ENCODE peak calls at places on chromosomes 3 and 15, in eight cellular contexts. M is heart left ventricle, X is brain microvascular endothelial cell, P is body of pancreas, S is GM12865, R is Peyer's patch, V is stomach, D is PC-9. Y is an unnamed sample.

GRCh38 chr15:28185148-28185895 is 86.2 kb upstream of the OCA2 start:
- DNase-seq in M (peak), X (no peak), P (no peak), S (no peak), R (no peak), V (no peak), D (no peak), Y (no peak)

GRCh38 chr3:126543457-126544090 is 15.2 kb downstream of the C3orf22 start:
- DNase-seq in M (peak), X (no peak), P (no peak), S (no peak), R (peak), V (peak), D (no peak), Y (no peak)

GRCh38 chr15:44370830-44371229 is 56.6 kb upstream of the CTDSPL2 start:
- DNase-seq in M (no peak), X (no peak), P (no peak), S (peak), R (no peak), V (no peak), D (no peak), Y (no peak)

GRCh38 chr15:59200560-59200959 is 6.1 kb upstream of the LDHAL6B start:
- DNase-seq in M (no peak), X (no peak), P (no peak), S (no peak), R (no peak), V (no peak), D (peak), Y (no peak)

GRCh38 chr3:160956785-160957184 is 148.4 kb downstream of the B3GALNT1 start:
- DNase-seq in M (no peak), X (peak), P (no peak), S (peak), R (no peak), V (no peak), D (no peak), Y (peak)

GRCh38 chr15:56045068-56045748 is 51.8 kb upstream of the NEDD4 start:
- DNase-seq in M (no peak), X (no peak), P (no peak), S (no peak), R (no peak), V (no peak), D (peak), Y (no peak)

GRCh38 chr3:174540536-174540935 is 318.6 kb upstream of the NAALADL2 start:
- DNase-seq in M (no peak), X (no peak), P (no peak), S (no peak), R (no peak), V (no peak), D (no peak), Y (no peak)

GRCh38 chr3:146308222-146308621 is 57.3 kb upstream of the PLSCR4 start:
- DNase-seq in M (no peak), X (peak), P (no peak), S (no peak), R (no peak), V (no peak), D (no peak), Y (peak)

GRCh38 chr15:80174017-80174746 is 21.4 kb downstream of the FAH start:
- DNase-seq in M (no peak), X (peak), P (no peak), S (no peak), R (no peak), V (no peak), D (no peak), Y (peak)

GRCh38 chr3:163490119-163490518 is 1588.2 kb downstream of the SI start:
- DNase-seq in M (no peak), X (peak), P (peak), S (peak), R (peak), V (peak), D (peak), Y (peak)

GRCh38 chr15:101795455-101795854 is 7.9 kb upstream of the OR4F6 start:
- DNase-seq in M (no peak), X (peak), P (no peak), S (no peak), R (no peak), V (no peak), D (no peak), Y (peak)

GRCh38 chr3:189458536-189458935 is 172.7 kb upstream of the TP63 start:
- DNase-seq in M (peak), X (peak), P (peak), S (no peak), R (no peak), V (peak), D (peak), Y (peak)

GRCh38 chr3:10600159-10601125 is 95.1 kb upstream of the ATP2B2 start:
- DNase-seq in M (no peak), X (no peak), P (no peak), S (no peak), R (no peak), V (no peak), D (no peak), Y (no peak)

GRCh38 chr15:70559223-70559823 is 204.0 kb downstream of the UACA start:
- DNase-seq in M (peak), X (peak), P (peak), S (peak), R (no peak), V (peak), D (no peak), Y (peak)

GRCh38 chr3:117842086-117842485 is 1132.5 kb downstream of the TUSC7 start:
- DNase-seq in M (no peak), X (no peak), P (no peak), S (no peak), R (no peak), V (no peak), D (no peak), Y (no peak)

GRCh38 chr3:121989943-121990342 is 32.1 kb downstream of the ILDR1 start:
- DNase-seq in M (no peak), X (no peak), P (peak), S (no peak), R (no peak), V (no peak), D (no peak), Y (no peak)

GRCh38 chr3:167898091-167898490 is 162.6 kb downstream of the SERPINI1 start:
- DNase-seq in M (no peak), X (no peak), P (no peak), S (no peak), R (no peak), V (no peak), D (no peak), Y (no peak)

GRCh38 chr3:167892204-167892603 is 156.7 kb downstream of the SERPINI1 start:
- DNase-seq in M (no peak), X (no peak), P (no peak), S (no peak), R (no peak), V (no peak), D (no peak), Y (no peak)

GRCh38 chr3:167895684-167896083 is 160.2 kb downstream of the SERPINI1 start:
- DNase-seq in M (no peak), X (no peak), P (no peak), S (no peak), R (no peak), V (no peak), D (no peak), Y (no peak)

GRCh38 chr3:167899090-167899489 is 163.6 kb downstream of the SERPINI1 start:
- DNase-seq in M (no peak), X (no peak), P (no peak), S (no peak), R (no peak), V (no peak), D (no peak), Y (no peak)

GRCh38 chr3:167895178-167895577 is 159.7 kb downstream of the SERPINI1 start:
- DNase-seq in M (no peak), X (no peak), P (no peak), S (no peak), R (no peak), V (no peak), D (no peak), Y (no peak)
- H3K4me3 ChIP-seq in M (no peak), X (no peak), P (no peak), S (no peak), R (no peak), V (no peak), D (no peak), Y (no peak)

GRCh38 chr15:65824031-65824743 is 32.1 kb upstream of the DENND4A start:
- DNase-seq in M (peak), X (peak), P (peak), S (peak), R (no peak), V (peak), D (peak), Y (peak)
- TF ChIP-seq CTCF in M (peak), X (peak), P (peak), S (peak), R (peak), V (no peak), D (peak), Y (peak)

DNA sequence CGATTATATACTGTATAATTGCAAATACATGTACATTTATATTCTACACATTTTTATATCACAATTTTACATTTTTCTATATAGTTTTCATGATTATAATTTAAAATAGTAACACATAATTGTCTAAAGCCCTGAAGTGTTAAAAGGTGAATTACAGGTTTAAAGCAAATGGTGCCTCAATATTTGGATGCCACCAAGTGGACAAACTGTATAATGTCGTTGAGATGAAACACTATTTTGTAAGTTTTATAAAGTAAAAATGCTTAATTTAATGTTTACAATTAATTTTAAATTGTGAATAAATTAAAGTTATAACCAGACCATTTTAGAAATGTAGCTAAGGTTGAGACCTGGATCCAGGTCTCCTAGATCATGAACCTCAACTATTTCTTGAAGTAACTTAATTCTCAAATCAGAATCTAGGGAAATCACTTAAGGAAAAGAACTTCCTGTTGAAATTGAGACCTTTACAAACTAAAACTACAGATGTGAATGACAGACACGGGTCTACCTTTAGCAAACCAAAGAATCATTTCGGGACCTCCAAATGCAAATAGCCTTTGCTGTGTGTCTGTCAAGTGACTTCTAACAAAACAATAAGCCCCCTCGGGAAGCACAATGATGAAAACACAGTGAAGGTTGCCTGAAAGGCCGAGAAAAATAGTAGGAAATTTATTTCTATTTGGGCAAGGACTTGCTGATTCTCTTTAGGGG is 37.8 kb downstream of the EHHADH start:
- DNase-seq in M (no peak), X (no peak), P (no peak), S (peak), R (no peak), V (no peak), D (no peak), Y (peak)
- H3K4me3 ChIP-seq in M (peak), X (peak), P (no peak), S (peak), R (no peak), V (peak), D (no peak), Y (peak)

DNA sequence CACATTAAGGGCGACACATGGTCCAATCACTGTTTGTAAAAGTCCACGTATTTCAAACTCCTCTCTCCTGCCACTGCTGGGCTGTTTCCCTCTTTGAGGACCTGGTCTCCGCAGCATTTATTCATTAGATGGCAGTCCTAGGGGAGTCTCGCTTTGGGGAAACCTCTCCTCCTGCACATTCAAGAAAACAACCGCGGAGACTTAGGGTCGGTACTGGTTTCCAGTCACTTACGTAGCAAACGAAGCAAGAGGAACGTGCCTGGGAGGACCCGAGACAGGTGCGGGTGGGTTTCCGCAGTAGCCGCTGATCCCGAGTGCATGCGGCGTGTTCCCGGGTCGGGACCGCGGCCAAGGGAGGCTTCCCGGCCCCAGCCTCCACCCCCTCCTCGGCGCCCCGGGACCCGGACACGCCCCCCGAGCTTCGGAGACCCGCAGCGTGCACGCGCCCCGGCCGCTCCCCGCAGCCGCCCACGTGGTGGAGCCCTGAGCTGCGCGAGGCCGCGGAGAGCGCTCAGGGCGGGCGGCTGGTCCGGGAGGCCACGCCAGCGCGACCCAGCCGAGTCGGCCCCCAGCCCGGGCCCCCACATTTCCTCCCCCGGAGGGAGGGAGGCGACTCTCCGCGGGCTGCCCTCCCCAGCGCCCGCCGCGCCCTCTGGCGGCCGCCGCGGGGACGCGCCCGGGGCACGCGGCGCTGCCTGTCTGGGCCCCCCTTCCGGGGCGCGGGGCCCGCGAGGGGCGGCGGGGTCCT is 1.1 kb upstream of the IGF1R start:
- DNase-seq in M (peak), X (peak), P (peak), S (peak), R (peak), V (peak), D (peak), Y (peak)
- TF ChIP-seq CTCF in M (peak), X (no peak), P (no peak), S (peak), R (peak), V (no peak), D (no peak), Y (peak)

GRCh38 chr3:88032245-88032644 is 26.6 kb downstream of the CGGBP1 start:
- DNase-seq in M (no peak), X (no peak), P (no peak), S (no peak), R (no peak), V (no peak), D (no peak), Y (no peak)

GRCh38 chr3:88033806-88034205 is 25.0 kb downstream of the CGGBP1 start:
- DNase-seq in M (no peak), X (no peak), P (no peak), S (no peak), R (no peak), V (no peak), D (no peak), Y (no peak)

GRCh38 chr3:88030200-88030599 is 28.6 kb downstream of the CGGBP1 start:
- DNase-seq in M (no peak), X (no peak), P (no peak), S (no peak), R (no peak), V (no peak), D (no peak), Y (peak)

GRCh38 chr3:88033088-88033487 is 25.7 kb downstream of the CGGBP1 start:
- DNase-seq in M (no peak), X (no peak), P (no peak), S (no peak), R (no peak), V (no peak), D (no peak), Y (no peak)

DNA sequence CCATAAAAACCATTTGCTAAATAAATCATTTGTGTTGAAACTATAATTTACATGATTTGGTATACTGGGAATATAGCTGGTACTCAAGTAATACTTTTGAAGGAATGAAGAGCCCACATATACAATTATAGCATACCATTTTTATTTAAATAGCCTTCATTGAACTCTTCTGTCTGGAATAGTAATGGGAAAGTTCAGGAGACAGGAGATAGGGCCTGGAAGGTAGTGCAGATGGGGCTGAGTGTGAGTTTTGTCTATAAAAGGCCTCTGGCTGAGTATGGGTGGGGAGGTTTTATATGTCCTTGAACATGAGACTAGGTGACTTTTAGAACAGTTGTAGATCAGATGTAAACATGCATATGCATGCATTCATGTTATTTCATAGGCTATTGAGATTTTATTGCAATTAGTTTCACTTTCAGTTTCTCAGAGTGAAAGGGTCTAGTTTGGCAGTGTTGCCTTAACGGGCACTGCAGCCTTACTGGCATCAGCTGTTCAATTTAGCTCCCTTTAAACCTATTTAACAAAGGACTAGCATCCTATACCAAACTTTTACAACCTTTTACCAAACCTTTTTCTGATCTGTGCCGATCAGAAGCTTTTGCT is 27.2 kb downstream of the CGGBP1 start:
- DNase-seq in M (no peak), X (peak), P (peak), S (peak), R (no peak), V (no peak), D (peak), Y (peak)
- H3K4me3 ChIP-seq in M (peak), X (peak), P (no peak), S (peak), R (peak), V (peak), D (peak), Y (no peak)

DNA sequence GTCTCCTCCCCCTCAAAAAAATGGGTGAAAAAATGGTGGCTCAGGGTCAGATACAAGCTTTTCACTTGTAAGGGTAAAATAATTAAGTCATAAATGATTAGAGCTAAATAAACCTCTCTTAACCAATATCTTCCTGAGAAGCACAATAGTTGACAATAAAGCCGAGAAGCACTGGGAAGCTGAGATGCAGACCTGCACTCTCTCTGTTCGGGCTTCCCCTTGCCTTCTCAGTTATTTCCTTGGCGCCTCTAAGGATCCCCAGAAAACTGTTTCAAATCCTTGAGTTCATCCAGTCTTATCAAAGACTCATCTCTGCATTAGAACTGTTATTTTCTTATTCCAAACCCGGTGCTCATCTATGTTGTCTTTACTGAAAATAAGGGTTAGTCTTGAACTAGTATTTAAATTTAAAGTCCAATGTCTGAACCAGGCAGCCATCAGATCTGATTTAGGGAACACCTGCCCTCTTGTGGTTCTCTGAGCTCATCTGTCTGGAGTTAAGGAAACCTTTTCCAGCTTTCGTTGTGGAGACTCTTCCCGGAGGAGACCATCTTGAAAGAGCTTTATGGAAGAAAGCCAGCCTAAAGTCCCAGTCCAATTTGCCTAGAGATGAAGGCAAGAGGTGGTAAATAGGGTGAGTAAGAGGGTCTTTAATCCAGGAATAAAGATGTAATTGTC is 256.4 kb upstream of the MCTP2 start:
- DNase-seq in M (no peak), X (peak), P (peak), S (no peak), R (no peak), V (no peak), D (no peak), Y (peak)
- TF ChIP-seq CTCF in M (peak), X (peak), P (peak), S (no peak), R (peak), V (no peak), D (peak), Y (peak)

DNA sequence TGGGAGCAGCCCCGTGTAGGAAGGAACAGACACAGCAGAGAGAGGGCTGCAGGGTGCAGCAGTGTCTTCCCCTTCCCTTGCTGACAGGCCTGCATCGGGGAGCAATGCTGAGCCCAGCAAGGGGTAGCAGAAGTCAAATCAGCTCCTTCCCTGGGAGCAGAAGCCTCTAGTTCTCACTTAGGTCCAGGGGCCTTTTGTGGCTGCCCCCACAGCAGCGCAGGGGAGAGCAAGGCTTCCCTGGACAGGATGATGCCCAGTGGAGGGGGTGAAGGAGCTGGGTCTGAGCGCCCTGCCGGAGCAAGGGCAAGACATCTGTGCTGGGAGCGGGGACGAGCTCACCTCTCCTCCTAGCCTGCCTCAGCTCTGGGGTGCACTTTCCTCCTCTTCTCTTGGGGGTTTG is 827 bp downstream of the PLCB2 start:
- DNase-seq in M (no peak), X (no peak), P (no peak), S (no peak), R (no peak), V (no peak), D (no peak), Y (no peak)
- H3K4me3 ChIP-seq in M (peak), X (no peak), P (no peak), S (peak), R (peak), V (peak), D (no peak), Y (no peak)

Y was measured in cardiac fibroblast.